ENCODE peak calls at places on chromosomes 5 and 9, in five cellular contexts. F, Y, S, R and X are unnamed samples. For H3K4me1, the result is how much of the 10 kb centered on the place peaks cover.

GRCh38 chr9:111914749-111915424 is 18.3 kb downstream of the UGCG start:
- ATAC-seq in S (no peak), R (no peak), F (no peak), Y (no peak), X (no peak)

GRCh38 chr5:150659360-150660107 is 1.5 kb upstream of the MYOZ3 start:
- ATAC-seq in S (no peak), F (no peak), Y (no peak), R (no peak), X (no peak)

GRCh38 chr5:133236541-133236951 is 184.7 kb downstream of the HSPA4 start:
- ATAC-seq in F (no peak), Y (no peak), R (no peak), S (no peak), X (no peak)

GRCh38 chr9:113956901-113957777 is 81.0 kb downstream of the ZNF618 start:
- ATAC-seq in Y (no peak), S (no peak), F (peak), R (no peak), X (no peak)

GRCh38 chr5:16131878-16132277 is 47.7 kb downstream of the MARCHF11 start:
- ATAC-seq in F (no peak), R (no peak), Y (no peak), S (no peak), X (no peak)

GRCh38 chr5:174920906-174921550 is 196.6 kb downstream of the MSX2 start:
- ATAC-seq in S (no peak), R (no peak), Y (no peak), F (no peak), X (no peak)

GRCh38 chr9:136138566-136138965 is 19.9 kb upstream of the TMEM250 start:
- ATAC-seq in S (no peak), F (no peak), Y (no peak), R (no peak), X (no peak)

GRCh38 chr9:127844821-127845359 is 9.6 kb downstream of the ENG start:
- ATAC-seq in R (peak), F (peak), S (peak), Y (peak), X (peak)

GRCh38 chr9:123984802-123985201 is 26.8 kb upstream of the LHX2 start:
- ATAC-seq in F (no peak), S (no peak), Y (no peak), R (peak), X (no peak)

GRCh38 chr5:120366047-120366446 is 98.1 kb upstream of the PRR16 start:
- ATAC-seq in F (no peak), R (no peak), S (no peak), Y (no peak), X (no peak)

GRCh38 chr9:36817160-36817834 is 216.8 kb downstream of the PAX5 start:
- ATAC-seq in S (peak), Y (no peak), F (no peak), R (no peak), X (no peak)

GRCh38 chr9:131419029-131419614 is 25.2 kb downstream of the PRRC2B start:
- ATAC-seq in F (no peak), Y (no peak), R (no peak), S (no peak), X (no peak)

GRCh38 chr5:173826179-173826920 is 61.8 kb upstream of the CPEB4 start:
- ATAC-seq in Y (no peak), F (peak), R (no peak), S (no peak), X (no peak)

GRCh38 chr5:32290922-32291321 is 21.8 kb downstream of the MTMR12 start:
- ATAC-seq in R (no peak), S (no peak), Y (no peak), F (peak), X (no peak)

GRCh38 chr5:5178121-5178520 is 38.0 kb downstream of the ADAMTS16 start:
- ATAC-seq in F (peak), Y (no peak), R (no peak), S (no peak), X (no peak)

GRCh38 chr5:39721394-39721793 is 296.6 kb upstream of the DAB2 start:
- ATAC-seq in R (no peak), S (no peak), Y (no peak), F (no peak), X (no peak)

GRCh38 chr5:167295686-167296015 is 995.8 kb upstream of the WWC1 start:
- ATAC-seq in S (no peak), Y (no peak), R (no peak), F (no peak), X (no peak)

GRCh38 chr5:86797677-86798076 is 179.9 kb downstream of the COX7C start:
- ATAC-seq in R (no peak), Y (no peak), F (no peak), S (no peak), X (no peak)

GRCh38 chr5:37836173-37837100 is 3.4 kb downstream of the GDNF start:
- ATAC-seq in Y (no peak), R (no peak), F (no peak), S (peak), X (peak)

GRCh38 chr9:2798423-2798822 is 45.5 kb downstream of the PUM3 start:
- ATAC-seq in F (no peak), S (no peak), Y (no peak), R (no peak), X (no peak)

GRCh38 chr9:26939934-26940711 is 6.9 kb downstream of the PLAA start:
- ATAC-seq in R (no peak), S (no peak), Y (no peak), F (no peak), X (no peak)

GRCh38 chr5:179227578-179228311 is 117.5 kb downstream of the ADAMTS2 start:
- ATAC-seq in Y (no peak), F (no peak), R (peak), S (peak), X (peak)

GRCh38 chr5:155053482-155053881 is 39.9 kb downstream of the KIF4B start:
- ATAC-seq in Y (no peak), F (no peak), S (no peak), R (no peak), X (no peak)

GRCh38 chr9:27168496-27168895 is 59.5 kb downstream of the TEK start:
- ATAC-seq in S (no peak), R (no peak), F (no peak), Y (no peak), X (no peak)

GRCh38 chr5:9589049-9589835 is 40.9 kb downstream of the TAS2R1 start:
- ATAC-seq in R (no peak), S (no peak), Y (no peak), F (no peak), X (no peak)

GRCh38 chr9:109506097-109506712 is 8.1 kb upstream of the PTPN3 start:
- ATAC-seq in F (no peak), Y (no peak), S (no peak), R (no peak), X (no peak)

GRCh38 chr5:60978968-60979367 is 34.0 kb downstream of the NDUFAF2 start:
- ATAC-seq in R (no peak), Y (no peak), S (no peak), F (no peak), X (no peak)

DNA sequence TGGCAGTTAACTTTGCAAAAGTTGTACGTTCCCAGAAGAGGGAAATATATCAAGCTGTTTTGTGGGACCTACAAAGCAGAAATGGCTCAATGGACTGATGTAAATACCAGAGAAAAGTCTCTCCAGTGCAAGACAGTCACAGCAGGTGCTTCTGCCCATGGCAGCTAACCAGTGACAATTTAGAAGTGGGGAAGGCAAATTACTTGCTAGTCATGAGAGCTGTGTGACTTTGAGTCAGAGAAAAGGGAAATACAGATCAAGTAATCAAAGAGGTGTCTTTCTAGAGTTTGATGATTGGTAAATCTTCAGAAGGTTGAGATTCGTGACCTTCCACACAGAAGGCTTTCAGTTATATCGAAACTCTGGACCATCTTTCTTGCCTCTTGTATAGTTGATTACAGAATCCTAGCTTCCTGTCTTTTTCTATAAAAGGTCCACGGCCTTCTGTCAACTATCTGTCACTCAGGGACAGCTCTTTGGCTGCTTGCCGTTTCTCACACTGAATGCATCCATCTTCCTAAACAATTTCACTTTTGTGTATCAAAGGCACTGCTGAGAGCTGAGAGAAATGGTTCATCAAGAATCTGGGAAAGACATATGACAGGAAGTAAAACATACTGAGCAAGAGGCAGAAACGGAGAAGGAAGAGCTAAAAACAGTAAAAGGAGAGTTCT is 994.0 kb upstream of the ACO1 start:
- ATAC-seq in Y (no peak), R (no peak), F (no peak), S (no peak), X (no peak)
- H3K4me1 ChIP-seq in Y (under half), R (under half), F (under half), S (under half), X (under half)

DNA sequence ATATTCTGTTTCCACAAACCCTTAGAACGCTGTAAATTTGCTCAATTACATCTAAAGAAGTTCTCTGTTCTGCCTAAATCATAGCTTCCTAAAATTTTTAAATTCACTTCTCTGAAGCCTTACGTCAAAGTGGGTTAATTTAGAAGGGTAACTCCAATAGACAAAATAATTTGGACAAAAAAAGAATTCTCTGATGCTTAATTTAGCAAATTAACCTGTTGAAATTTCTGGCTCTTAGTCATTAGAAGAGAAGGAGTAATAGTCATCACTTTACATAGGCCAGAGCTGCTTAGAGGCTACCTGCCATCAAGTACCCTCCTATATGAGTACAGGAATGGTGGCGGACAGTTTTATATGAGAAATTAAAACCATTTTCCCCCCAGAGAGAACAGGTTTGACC is 3.8 kb downstream of the ELL2 start:
- ATAC-seq in S (no peak), Y (no peak), R (no peak), F (no peak), X (no peak)
- H3K4me1 ChIP-seq in S (under half), Y (under half), R (half or more), F (half or more), X (under half)

GRCh38 chr5:149429839-149430721 is 51.0 kb upstream of the IL17B start:
- ATAC-seq in R (peak), S (no peak), F (peak), Y (no peak), X (peak)

GRCh38 chr5:149425729-149426128 is 46.6 kb upstream of the IL17B start:
- ATAC-seq in Y (no peak), S (no peak), F (no peak), R (no peak), X (no peak)

GRCh38 chr5:149426931-149427330 is 47.8 kb upstream of the IL17B start:
- ATAC-seq in S (no peak), Y (no peak), R (no peak), F (no peak), X (no peak)

GRCh38 chr5:149427374-149427773 is 48.3 kb upstream of the IL17B start:
- ATAC-seq in F (no peak), Y (no peak), R (no peak), S (no peak), X (no peak)

GRCh38 chr5:149428032-149428431 is 48.9 kb upstream of the IL17B start:
- ATAC-seq in S (no peak), F (no peak), Y (no peak), R (no peak), X (no peak)
- H3K4me1 ChIP-seq in S (under half), F (under half), Y (under half), R (half or more), X (under half)

DNA sequence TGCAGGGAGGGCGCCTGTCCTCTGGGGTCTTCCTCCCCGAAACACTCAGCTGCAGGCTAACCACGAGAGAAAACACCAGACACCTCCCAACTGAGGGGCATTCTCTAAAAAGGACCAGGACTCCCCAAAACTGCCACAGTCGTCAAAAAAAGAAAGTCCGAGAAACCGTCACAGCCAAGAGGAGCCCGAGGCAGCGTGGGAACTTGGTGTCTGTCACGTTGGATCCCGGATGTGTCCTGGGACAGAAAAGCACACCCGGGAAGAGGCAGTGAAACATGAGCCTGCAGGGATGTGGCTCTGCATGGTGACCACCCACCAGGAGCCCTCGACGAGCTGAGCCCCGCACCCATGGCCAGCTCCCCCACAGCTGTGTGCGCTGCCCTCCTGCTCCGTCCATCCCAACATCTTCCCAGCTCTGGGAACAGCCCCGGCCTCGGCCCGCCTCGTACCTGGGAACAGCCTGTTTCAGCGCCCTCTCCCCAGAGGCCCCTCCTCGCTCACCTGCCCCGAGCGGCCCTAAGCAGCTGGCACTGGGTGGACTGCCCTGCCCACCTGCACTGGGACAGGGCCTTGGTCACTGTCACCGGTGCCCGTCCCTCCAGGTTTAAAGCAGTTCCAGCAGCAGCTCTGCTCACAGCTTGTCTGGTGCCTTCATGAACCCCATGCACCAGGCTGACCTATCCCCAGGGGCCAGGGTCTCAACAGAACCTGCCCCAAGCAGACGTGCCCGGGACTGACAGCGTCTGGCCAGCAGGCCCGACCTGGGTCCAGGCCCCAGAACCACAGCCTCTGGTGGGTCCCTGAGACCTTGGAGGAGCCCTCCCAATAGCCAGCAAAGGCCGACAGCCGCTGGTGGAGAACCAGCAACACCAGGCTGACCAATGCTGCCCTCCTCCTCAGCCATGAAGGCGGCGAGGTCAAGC is 10.9 kb downstream of the SLC12A7 start:
- ATAC-seq in F (no peak), R (no peak), S (peak), Y (no peak), X (no peak)
- H3K4me1 ChIP-seq in F (under half), R (half or more), S (half or more), Y (under half), X (under half)

GRCh38 chr5:57822651-57823050 is 340.0 kb upstream of the ACTBL2 start:
- ATAC-seq in R (no peak), F (no peak), S (no peak), Y (no peak), X (no peak)
- H3K4me1 ChIP-seq in R (under half), F (under half), S (under half), Y (under half), X (under half)